ENCODE peak calls at places on chromosome 11, in six cellular contexts. F, M, K, C, Y and S are unnamed samples. For H3K4me1, the result is how much of the 10 kb centered on the place peaks cover.

GRCh38 chr11:25039165-25039564 is 542.3 kb downstream of the LUZP2 start:
- DNase-seq in F (no peak), M (no peak), Y (no peak), C (no peak), K (no peak), S (no peak)

GRCh38 chr11:82750643-82751139 is 17.0 kb upstream of the FAM181B start:
- DNase-seq in Y (no peak), K (no peak), C (no peak), F (no peak), M (no peak), S (no peak)

GRCh38 chr11:104665631-104666030 is 232.6 kb downstream of the CASP12 start:
- DNase-seq in C (no peak), F (no peak), Y (no peak), K (no peak), M (peak), S (no peak)

GRCh38 chr11:68581439-68581838 is 102.9 kb upstream of the GAL start:
- DNase-seq in K (peak), Y (no peak), M (no peak), F (no peak), C (no peak), S (peak)

GRCh38 chr11:134797411-134798089 is 385.5 kb upstream of the B3GAT1 start:
- DNase-seq in K (no peak), F (no peak), M (no peak), Y (peak), C (no peak), S (no peak)

GRCh38 chr11:126053340-126054286 is 9.1 kb downstream of the CDON start:
- DNase-seq in C (no peak), F (no peak), K (no peak), Y (no peak), M (no peak), S (no peak)

GRCh38 chr11:12161137-12161536 is 50.7 kb downstream of the MICAL2 start:
- DNase-seq in Y (no peak), M (no peak), F (peak), K (no peak), C (no peak), S (peak)

GRCh38 chr11:34261820-34262219 is 96.0 kb downstream of the ABTB2 start:
- DNase-seq in K (no peak), C (no peak), F (no peak), Y (no peak), M (no peak), S (no peak)

GRCh38 chr11:1303196-1303821 is 6.1 kb downstream of the TOLLIP start:
- DNase-seq in C (no peak), K (no peak), M (no peak), Y (peak), F (no peak), S (no peak)

GRCh38 chr11:118789501-118790356 is 1.2 kb downstream of the DDX6 start:
- DNase-seq in K (no peak), C (peak), Y (peak), M (no peak), F (no peak), S (peak)

GRCh38 chr11:77094841-77095365 is 7.7 kb upstream of the OMP start:
- DNase-seq in M (no peak), C (no peak), K (peak), F (no peak), Y (no peak), S (peak)

GRCh38 chr11:61726775-61727174 is 25.7 kb upstream of the MYRF start:
- DNase-seq in F (no peak), K (no peak), M (no peak), C (no peak), Y (no peak), S (no peak)

GRCh38 chr11:94803491-94803890 is 35.3 kb downstream of the AMOTL1 start:
- DNase-seq in C (no peak), K (no peak), Y (no peak), F (no peak), M (peak), S (no peak)

GRCh38 chr11:44964526-44965209 is 14.0 kb upstream of the TP53I11 start:
- DNase-seq in Y (no peak), M (no peak), C (no peak), F (no peak), K (no peak), S (no peak)

GRCh38 chr11:121961228-121961860 is 154.7 kb downstream of the BLID start:
- DNase-seq in F (no peak), K (no peak), M (peak), Y (no peak), C (no peak), S (no peak)

GRCh38 chr11:9231848-9232177 is 33.3 kb downstream of the DENND5A start:
- DNase-seq in C (no peak), F (no peak), Y (no peak), K (no peak), M (peak), S (no peak)

GRCh38 chr11:72048718-72049460 is 31.5 kb downstream of the NUMA1 start:
- DNase-seq in M (no peak), F (no peak), Y (no peak), C (no peak), K (no peak), S (no peak)

DNA sequence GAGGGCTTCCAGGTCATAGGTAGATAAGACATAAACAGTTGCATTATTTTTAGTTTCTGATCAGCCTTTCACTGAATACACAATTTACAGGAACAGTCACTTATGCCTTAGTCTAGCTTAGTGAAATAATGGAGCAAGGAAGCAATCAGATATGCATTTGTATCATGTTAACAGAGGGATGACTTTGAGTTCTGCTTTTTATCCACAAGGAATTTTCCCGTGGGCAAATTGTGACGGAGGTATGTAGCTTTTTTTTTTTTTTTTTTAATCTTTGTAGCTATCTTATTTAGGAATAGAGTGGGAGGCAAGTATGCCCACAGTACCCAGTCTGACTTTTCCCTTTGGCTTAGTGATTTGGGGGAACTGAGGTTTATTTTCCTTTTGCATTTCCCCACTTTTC is 3.4 kb upstream of the NLRP10 start:
- DNase-seq in C (no peak), M (peak), Y (no peak), F (no peak), K (no peak), S (no peak)
- H3K4me1 ChIP-seq in C (under half), M (under half), Y (under half), F (under half), K (under half), S (under half)

DNA sequence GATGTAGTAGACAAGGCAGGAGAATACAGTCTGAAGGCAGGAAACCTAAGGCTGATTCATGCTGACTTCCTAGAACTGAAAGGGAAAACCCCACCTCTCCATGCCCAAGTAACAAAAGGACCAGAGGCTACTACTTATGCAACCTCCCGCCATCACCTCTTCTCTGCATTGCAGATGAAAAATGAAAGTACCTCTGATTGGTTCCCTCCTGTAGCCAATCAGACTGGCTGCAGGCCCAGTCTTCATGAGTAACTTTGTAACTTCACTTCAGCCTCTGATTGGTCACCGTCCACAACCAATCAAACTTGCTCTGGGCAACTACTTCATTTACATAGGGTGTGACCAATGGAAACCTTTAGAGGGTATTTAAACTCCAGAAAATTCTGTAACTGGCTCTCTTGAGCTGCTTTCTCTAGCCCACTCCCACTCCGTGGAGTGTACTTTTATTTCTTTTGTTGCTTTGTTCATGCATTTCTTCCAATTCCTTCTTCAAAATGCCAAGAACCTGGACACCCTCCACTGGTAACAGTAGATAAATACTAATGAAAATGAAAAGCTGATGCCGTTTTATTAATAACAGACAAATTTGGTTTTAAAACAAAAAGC is 5.2 kb upstream of the MAP6 start:
- DNase-seq in C (no peak), M (peak), Y (no peak), F (no peak), K (no peak), S (no peak)
- H3K27ac ChIP-seq in C (no peak), M (no peak), Y (no peak), F (no peak), K (no peak), S (no peak)

GRCh38 chr11:113771964-113772363 is 1.5 kb downstream of the ZW10 start:
- DNase-seq in Y (no peak), M (no peak), K (no peak), F (no peak), C (no peak), S (no peak)
- H3K4me3 ChIP-seq in Y (no peak), M (no peak), K (peak), F (no peak), C (no peak), S (no peak)

GRCh38 chr11:128505449-128506058 is 81.8 kb downstream of the ETS1 start:
- DNase-seq in K (no peak), M (no peak), Y (no peak), F (no peak), C (no peak), S (no peak)

GRCh38 chr11:128507936-128508335 is 79.4 kb downstream of the ETS1 start:
- DNase-seq in F (no peak), Y (no peak), K (no peak), C (no peak), M (no peak), S (no peak)

GRCh38 chr11:128506999-128507591 is 80.3 kb downstream of the ETS1 start:
- DNase-seq in C (no peak), K (peak), F (peak), Y (peak), M (peak), S (peak)

GRCh38 chr11:128504489-128504888 is 82.9 kb downstream of the ETS1 start:
- DNase-seq in C (no peak), K (no peak), M (no peak), F (no peak), Y (no peak), S (no peak)

DNA sequence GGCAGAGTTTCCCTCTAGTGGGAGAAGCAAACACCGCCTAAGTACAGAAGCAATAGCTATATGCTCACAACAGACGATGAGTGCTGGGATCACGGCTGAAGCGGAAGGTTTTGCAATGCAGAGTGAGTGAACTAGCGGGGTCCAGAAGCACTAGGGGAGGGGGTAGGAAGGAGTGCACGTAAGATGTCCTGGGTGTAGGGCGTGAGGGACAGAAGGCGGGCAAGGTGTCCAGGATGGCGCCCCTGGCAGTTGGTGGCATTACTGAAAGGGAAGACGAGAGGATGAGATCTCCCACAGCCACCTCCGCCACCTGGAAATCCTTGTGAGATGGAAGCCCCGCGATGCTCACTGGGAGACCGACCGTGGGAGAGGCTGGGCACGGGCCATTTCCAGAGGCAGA is 81.0 kb downstream of the ETS1 start:
- DNase-seq in K (no peak), C (no peak), M (no peak), Y (no peak), F (no peak), S (no peak)
- H3K4me1 ChIP-seq in K (half or more), C (half or more), M (under half), Y (half or more), F (under half), S (half or more)

DNA sequence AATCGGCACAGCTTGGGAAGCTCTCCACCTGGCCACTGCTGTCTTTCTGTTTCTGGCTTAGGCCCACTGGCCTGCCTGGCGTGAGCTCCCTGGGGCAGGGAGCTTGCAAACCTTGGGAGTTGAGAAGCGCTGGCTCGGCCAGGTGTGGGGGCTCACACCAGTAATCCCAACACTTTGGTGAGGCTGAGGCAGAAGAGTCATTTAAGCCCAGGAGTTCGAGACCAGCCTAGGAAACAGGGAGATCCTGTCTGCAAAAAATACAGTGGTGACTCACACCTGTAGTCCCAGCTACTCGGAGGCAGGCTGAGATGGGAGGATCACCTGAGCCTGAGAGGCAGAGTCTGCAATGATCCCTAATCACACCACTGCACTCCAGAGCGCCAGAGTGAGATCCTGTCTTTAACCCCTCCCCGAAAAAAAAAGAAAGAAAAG is 4.0 kb downstream of the AP5B1 start:
- DNase-seq in C (no peak), M (no peak), Y (peak), K (no peak), F (no peak), S (no peak)
- H3K27ac ChIP-seq in C (no peak), M (no peak), Y (peak), K (peak), F (no peak), S (no peak)